ENCODE peak calls at places on chromosomes 7 and 10, in four cellular contexts. One of them, this sample, is unnamed.

GRCh38 chr10:62456611-62457101 is 82.5 kb downstream of the ZNF365 start:
- DNase-seq in fibroblast of pulmonary artery: no peak
- DNase-seq in AG09309: peak
- DNase-seq in astrocyte of the spinal cord: no peak
- DNase-seq in this sample: no peak

GRCh38 chr10:132749428-132749780 is 36.5 kb downstream of the NKX6-2 start:
- DNase-seq in AG09309: no peak
- DNase-seq in astrocyte of the spinal cord: no peak
- DNase-seq in fibroblast of pulmonary artery: no peak
- DNase-seq in this sample: no peak

GRCh38 chr10:6394084-6394483 is 186.0 kb downstream of the PRKCQ start:
- DNase-seq in fibroblast of pulmonary artery: no peak
- DNase-seq in AG09309: no peak
- DNase-seq in astrocyte of the spinal cord: no peak
- DNase-seq in this sample: no peak

GRCh38 chr10:76080406-76080805 is 649.0 kb downstream of the LRMDA start:
- DNase-seq in AG09309: peak
- DNase-seq in fibroblast of pulmonary artery: peak
- DNase-seq in astrocyte of the spinal cord: peak
- DNase-seq in this sample: peak

GRCh38 chr7:24291271-24291670 is 7.3 kb downstream of the NPY start:
- DNase-seq in fibroblast of pulmonary artery: no peak
- DNase-seq in astrocyte of the spinal cord: no peak
- DNase-seq in AG09309: no peak
- DNase-seq in this sample: no peak

GRCh38 chr10:7107287-7107686 is 303.5 kb downstream of the SFMBT2 start:
- DNase-seq in fibroblast of pulmonary artery: peak
- DNase-seq in astrocyte of the spinal cord: peak
- DNase-seq in AG09309: no peak
- DNase-seq in this sample: no peak

GRCh38 chr10:49526624-49527023 is 12.3 kb downstream of the ERCC6 start:
- DNase-seq in AG09309: peak
- DNase-seq in fibroblast of pulmonary artery: peak
- DNase-seq in astrocyte of the spinal cord: no peak
- DNase-seq in this sample: no peak

GRCh38 chr10:122827302-122827701 is 18.4 kb downstream of the CUZD1 start:
- DNase-seq in astrocyte of the spinal cord: no peak
- DNase-seq in AG09309: no peak
- DNase-seq in fibroblast of pulmonary artery: no peak
- DNase-seq in this sample: no peak

GRCh38 chr7:7913506-7913905 is 55.1 kb upstream of the GLCCI1 start:
- DNase-seq in astrocyte of the spinal cord: no peak
- DNase-seq in fibroblast of pulmonary artery: no peak
- DNase-seq in AG09309: no peak
- DNase-seq in this sample: no peak

GRCh38 chr7:105885386-105886111 is 9.2 kb upstream of the ATXN7L1 start:
- DNase-seq in fibroblast of pulmonary artery: peak
- DNase-seq in astrocyte of the spinal cord: peak
- DNase-seq in AG09309: no peak
- DNase-seq in this sample: no peak

GRCh38 chr7:6278749-6279310 is 6.4 kb upstream of the CYTH3 start:
- DNase-seq in fibroblast of pulmonary artery: no peak
- DNase-seq in AG09309: no peak
- DNase-seq in astrocyte of the spinal cord: no peak
- DNase-seq in this sample: no peak

GRCh38 chr10:121535381-121535780 is 62.9 kb downstream of the FGFR2 start:
- DNase-seq in fibroblast of pulmonary artery: no peak
- DNase-seq in AG09309: no peak
- DNase-seq in astrocyte of the spinal cord: no peak
- DNase-seq in this sample: no peak

GRCh38 chr10:52951819-52952218 is 179.2 kb upstream of the MBL2 start:
- DNase-seq in astrocyte of the spinal cord: peak
- DNase-seq in AG09309: no peak
- DNase-seq in fibroblast of pulmonary artery: peak
- DNase-seq in this sample: no peak

GRCh38 chr10:122422266-122422980 is 32.0 kb upstream of the ARMS2 start:
- DNase-seq in astrocyte of the spinal cord: no peak
- DNase-seq in AG09309: no peak
- DNase-seq in fibroblast of pulmonary artery: no peak
- DNase-seq in this sample: no peak

GRCh38 chr10:62133618-62134017 is 135.0 kb downstream of the RTKN2 start:
- DNase-seq in fibroblast of pulmonary artery: no peak
- DNase-seq in astrocyte of the spinal cord: no peak
- DNase-seq in AG09309: no peak
- DNase-seq in this sample: no peak

GRCh38 chr10:124626759-124627380 is 117.3 kb downstream of the FAM53B start:
- DNase-seq in astrocyte of the spinal cord: no peak
- DNase-seq in AG09309: no peak
- DNase-seq in fibroblast of pulmonary artery: no peak
- DNase-seq in this sample: no peak
- TF ChIP-seq CTCF in astrocyte of the spinal cord: no peak
- TF ChIP-seq CTCF in AG09309: no peak
- TF ChIP-seq CTCF in fibroblast of pulmonary artery: no peak
- TF ChIP-seq CTCF in this sample: no peak

GRCh38 chr7:131011437-131011752 is 277.4 kb upstream of the KLF14 start:
- DNase-seq in fibroblast of pulmonary artery: no peak
- DNase-seq in AG09309: no peak
- DNase-seq in astrocyte of the spinal cord: no peak
- DNase-seq in this sample: no peak
- H3K4me3 ChIP-seq in fibroblast of pulmonary artery: no peak
- H3K4me3 ChIP-seq in AG09309: no peak
- H3K4me3 ChIP-seq in astrocyte of the spinal cord: no peak
- H3K4me3 ChIP-seq in this sample: no peak

DNA sequence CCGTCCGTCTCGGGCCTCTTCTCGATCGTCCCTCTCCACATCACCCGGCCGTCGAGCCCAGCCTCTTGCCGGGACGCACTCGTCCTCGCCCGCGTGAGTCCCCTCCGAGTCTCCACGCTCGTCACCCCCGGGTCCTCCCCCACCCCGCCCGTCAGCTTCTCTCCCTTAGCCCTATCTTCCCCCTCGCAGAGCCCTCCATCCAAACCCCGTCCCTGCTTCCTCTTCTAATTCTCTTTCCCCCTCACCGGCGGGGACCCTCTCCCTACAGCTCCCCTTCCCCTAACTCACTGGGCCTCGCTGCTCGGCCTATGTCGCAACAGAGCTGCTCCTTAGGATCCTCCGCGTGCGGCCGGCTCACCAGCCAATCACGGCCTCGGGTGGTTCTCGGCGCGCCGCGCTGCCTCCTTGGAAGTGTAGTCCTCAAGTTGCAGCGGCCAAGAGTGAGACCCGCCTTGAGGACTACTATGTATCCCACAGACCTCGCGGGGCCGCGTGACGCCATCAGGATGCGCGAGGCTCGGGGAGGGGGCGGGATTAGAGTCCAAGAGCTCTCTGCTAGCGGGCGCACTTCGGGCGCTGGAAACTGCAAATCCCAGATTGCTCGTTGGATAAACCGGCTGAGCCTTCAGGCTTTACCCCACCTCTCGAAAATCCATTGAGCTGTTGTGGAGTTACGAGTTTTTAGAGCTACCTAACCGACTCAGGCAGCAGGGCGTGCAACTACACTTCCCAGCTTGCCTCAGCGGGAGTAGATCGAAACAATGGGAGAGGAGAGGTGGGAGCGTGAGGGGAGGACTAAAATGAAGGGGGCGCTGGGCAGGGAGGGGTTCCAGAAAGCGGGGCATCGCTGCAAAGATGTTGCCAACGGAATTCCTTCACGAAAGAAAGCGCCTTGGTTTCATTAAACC is at the start of gene ABCF2:
- DNase-seq in fibroblast of pulmonary artery: peak
- DNase-seq in AG09309: peak
- DNase-seq in astrocyte of the spinal cord: peak
- DNase-seq in this sample: peak
- TF ChIP-seq CTCF in fibroblast of pulmonary artery: no peak
- TF ChIP-seq CTCF in AG09309: no peak
- TF ChIP-seq CTCF in astrocyte of the spinal cord: no peak
- TF ChIP-seq CTCF in this sample: no peak

GRCh38 chr10:102382871-102383270 is 12.6 kb upstream of the NFKB2 start:
- DNase-seq in AG09309: no peak
- DNase-seq in astrocyte of the spinal cord: no peak
- DNase-seq in fibroblast of pulmonary artery: no peak
- DNase-seq in this sample: no peak
- H3K4me3 ChIP-seq in AG09309: no peak
- H3K4me3 ChIP-seq in astrocyte of the spinal cord: no peak
- H3K4me3 ChIP-seq in fibroblast of pulmonary artery: no peak
- H3K4me3 ChIP-seq in this sample: no peak

DNA sequence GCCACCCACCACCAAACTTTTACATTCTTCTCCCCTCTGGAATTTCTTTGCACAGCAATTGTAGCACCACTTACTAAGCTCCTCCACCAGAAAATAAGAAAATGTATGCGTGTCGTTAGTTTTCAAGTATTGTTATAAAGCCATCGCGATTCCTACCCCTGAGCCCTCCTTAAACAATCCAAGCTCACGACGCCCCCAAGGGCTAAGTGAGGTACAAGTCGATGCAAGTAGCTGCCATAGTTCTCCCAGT is 1.3 kb downstream of the FRAT2 start:
- DNase-seq in fibroblast of pulmonary artery: peak
- DNase-seq in astrocyte of the spinal cord: peak
- DNase-seq in AG09309: no peak
- DNase-seq in this sample: peak
- TF ChIP-seq CTCF in fibroblast of pulmonary artery: peak
- TF ChIP-seq CTCF in astrocyte of the spinal cord: peak
- TF ChIP-seq CTCF in AG09309: peak
- TF ChIP-seq CTCF in this sample: peak

DNA sequence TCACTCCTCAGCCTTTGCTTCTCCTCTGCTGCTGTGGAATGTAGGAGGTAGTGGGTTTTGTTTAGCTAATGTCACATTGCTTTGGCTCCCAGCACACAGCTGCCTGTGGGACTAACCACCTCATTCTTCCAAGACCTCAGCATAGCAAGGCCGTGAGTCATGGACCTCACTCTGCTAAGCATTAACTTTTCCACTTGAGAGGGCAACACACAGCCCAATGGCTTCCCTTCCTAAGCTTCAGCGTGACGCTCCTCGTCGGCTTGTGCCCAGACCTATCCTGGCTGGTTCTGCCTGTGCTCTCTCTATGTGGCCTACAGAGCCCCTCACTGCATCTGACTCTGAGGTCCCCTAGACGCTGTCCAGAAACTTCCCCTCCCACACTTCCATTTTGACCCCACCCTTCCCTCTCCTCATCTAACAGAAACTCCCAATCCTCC is 23.3 kb downstream of the MYOF start:
- DNase-seq in AG09309: peak
- DNase-seq in fibroblast of pulmonary artery: peak
- DNase-seq in astrocyte of the spinal cord: peak
- DNase-seq in this sample: peak
- H3K4me3 ChIP-seq in AG09309: no peak
- H3K4me3 ChIP-seq in fibroblast of pulmonary artery: no peak
- H3K4me3 ChIP-seq in astrocyte of the spinal cord: no peak
- H3K4me3 ChIP-seq in this sample: no peak

GRCh38 chr10:102643346-102644065 is 773 bp upstream of the TRIM8 start:
- DNase-seq in fibroblast of pulmonary artery: peak
- DNase-seq in AG09309: peak
- DNase-seq in astrocyte of the spinal cord: peak
- DNase-seq in this sample: no peak

GRCh38 chr10:102645388-102645740 is 1.1 kb downstream of the TRIM8 start:
- DNase-seq in fibroblast of pulmonary artery: peak
- DNase-seq in astrocyte of the spinal cord: no peak
- DNase-seq in AG09309: no peak
- DNase-seq in this sample: no peak

GRCh38 chr10:102645741-102646609 is 1.7 kb downstream of the TRIM8 start:
- DNase-seq in fibroblast of pulmonary artery: peak
- DNase-seq in astrocyte of the spinal cord: peak
- DNase-seq in AG09309: peak
- DNase-seq in this sample: peak

GRCh38 chr10:102644066-102644645 is at the start of gene TRIM8:
- DNase-seq in AG09309: no peak
- DNase-seq in astrocyte of the spinal cord: peak
- DNase-seq in fibroblast of pulmonary artery: peak
- DNase-seq in this sample: no peak

GRCh38 chr10:102644646-102645387 is 538 bp downstream of the TRIM8 start:
- DNase-seq in AG09309: no peak
- DNase-seq in astrocyte of the spinal cord: peak
- DNase-seq in fibroblast of pulmonary artery: peak
- DNase-seq in this sample: no peak
- TF ChIP-seq CTCF in AG09309: peak
- TF ChIP-seq CTCF in astrocyte of the spinal cord: peak
- TF ChIP-seq CTCF in fibroblast of pulmonary artery: peak
- TF ChIP-seq CTCF in this sample: peak

GRCh38 chr7:73770860-73771665 is 993 bp upstream of the CLDN3 start:
- DNase-seq in astrocyte of the spinal cord: no peak
- DNase-seq in AG09309: no peak
- DNase-seq in fibroblast of pulmonary artery: no peak
- DNase-seq in this sample: no peak
- H3K4me3 ChIP-seq in astrocyte of the spinal cord: no peak
- H3K4me3 ChIP-seq in AG09309: no peak
- H3K4me3 ChIP-seq in fibroblast of pulmonary artery: no peak
- H3K4me3 ChIP-seq in this sample: no peak